ENCODE peak calls at places on chromosomes 12 and 14, in five cellular contexts. X is H9, D is mesenchymal stem cell, R is H1, H is trophoblast cell. B is an unnamed sample.

GRCh38 chr12:68175566-68176033 is 16.1 kb upstream of the IFNG start:
- DNase-seq in H (no peak), X (no peak), D (no peak), R (no peak), B (no peak)

GRCh38 chr14:31326111-31326510 is 94.2 kb downstream of the HEATR5A start:
- DNase-seq in X (no peak), D (peak), H (no peak), R (no peak), B (no peak)

GRCh38 chr14:105141486-105142281 is 26.9 kb downstream of the JAG2 start:
- DNase-seq in H (no peak), X (peak), D (no peak), R (no peak), B (no peak)

GRCh38 chr12:64056741-64057140 is 165.4 kb downstream of the KICS2 start:
- DNase-seq in D (no peak), H (no peak), R (no peak), X (no peak), B (no peak)

GRCh38 chr14:31229009-31229408 is 21.4 kb upstream of the HECTD1 start:
- DNase-seq in D (peak), R (no peak), X (no peak), H (no peak), B (no peak)

GRCh38 chr12:109464642-109465351 is 12.3 kb downstream of the KCTD10 start:
- DNase-seq in H (no peak), D (no peak), X (no peak), R (no peak), B (no peak)

GRCh38 chr12:75862692-75863471 is 168.7 kb downstream of the PHLDA1 start:
- DNase-seq in H (peak), D (peak), X (no peak), R (no peak), B (no peak)

GRCh38 chr14:96080571-96080970 is 41.4 kb downstream of the C14orf132 start:
- DNase-seq in X (no peak), D (no peak), R (no peak), H (no peak), B (no peak)

GRCh38 chr14:103144085-103144484 is 20.8 kb downstream of the TNFAIP2 start:
- DNase-seq in D (peak), H (peak), R (no peak), X (no peak), B (no peak)

GRCh38 chr14:85187521-85187920 is 342.4 kb upstream of the FLRT2 start:
- DNase-seq in H (no peak), R (no peak), D (no peak), X (no peak), B (no peak)

GRCh38 chr14:101116065-101116464 is 212.5 kb upstream of the RTL1 start:
- DNase-seq in X (no peak), R (peak), D (no peak), H (no peak), B (no peak)

GRCh38 chr14:96734076-96734622 is 63.0 kb upstream of the VRK1 start:
- DNase-seq in H (peak), X (no peak), R (no peak), D (no peak), B (no peak)

GRCh38 chr12:18946106-18946505 is 183.4 kb upstream of the PLEKHA5 start:
- DNase-seq in X (no peak), D (no peak), H (no peak), R (no peak), B (no peak)

GRCh38 chr12:119301367-119301766 is 33.2 kb upstream of the CCDC60 start:
- DNase-seq in X (no peak), H (no peak), R (no peak), D (no peak), B (no peak)

GRCh38 chr12:98344630-98345029 is 170.8 kb upstream of the TMPO start:
- DNase-seq in H (no peak), D (no peak), R (no peak), X (no peak), B (no peak)

GRCh38 chr12:98344034-98344565 is 171.3 kb upstream of the TMPO start:
- DNase-seq in X (no peak), R (no peak), H (no peak), D (no peak), B (no peak)

GRCh38 chr12:98343002-98343567 is 172.3 kb upstream of the TMPO start:
- DNase-seq in D (no peak), R (no peak), X (no peak), H (no peak), B (no peak)

GRCh38 chr12:98341732-98342131 is 173.7 kb upstream of the TMPO start:
- DNase-seq in D (no peak), H (no peak), R (no peak), X (no peak), B (no peak)

GRCh38 chr12:98341021-98341420 is 174.4 kb upstream of the TMPO start:
- DNase-seq in R (no peak), H (no peak), X (no peak), D (no peak), B (no peak)
- H2BK12ac ChIP-seq in R (no peak), H (no peak), X (no peak), D (no peak), B (no peak)

GRCh38 chr12:105331805-105332251 is 1.3 kb downstream of the C12orf75 start:
- DNase-seq in R (no peak), D (no peak), H (peak), X (peak), B (no peak)
- H3K27ac ChIP-seq in R (no peak), D (peak), H (peak), X (no peak), B (no peak)

GRCh38 chr12:54596526-54596946 is 8.1 kb upstream of the PPP1R1A start:
- DNase-seq in H (peak), R (peak), X (peak), D (peak), B (peak)
- H4K91ac ChIP-seq in H (no peak), R (no peak), X (no peak), D (no peak), B (no peak)

GRCh38 chr14:97873291-97873690 is 1076.1 kb downstream of the VRK1 start:
- DNase-seq in R (no peak), D (no peak), X (no peak), H (no peak), B (no peak)

GRCh38 chr14:97874394-97874793 is 1077.2 kb downstream of the VRK1 start:
- DNase-seq in D (no peak), R (no peak), H (no peak), X (no peak), B (no peak)

GRCh38 chr14:97878206-97878605 is 1081.0 kb downstream of the VRK1 start:
- DNase-seq in H (no peak), X (no peak), R (no peak), D (no peak), B (no peak)

DNA sequence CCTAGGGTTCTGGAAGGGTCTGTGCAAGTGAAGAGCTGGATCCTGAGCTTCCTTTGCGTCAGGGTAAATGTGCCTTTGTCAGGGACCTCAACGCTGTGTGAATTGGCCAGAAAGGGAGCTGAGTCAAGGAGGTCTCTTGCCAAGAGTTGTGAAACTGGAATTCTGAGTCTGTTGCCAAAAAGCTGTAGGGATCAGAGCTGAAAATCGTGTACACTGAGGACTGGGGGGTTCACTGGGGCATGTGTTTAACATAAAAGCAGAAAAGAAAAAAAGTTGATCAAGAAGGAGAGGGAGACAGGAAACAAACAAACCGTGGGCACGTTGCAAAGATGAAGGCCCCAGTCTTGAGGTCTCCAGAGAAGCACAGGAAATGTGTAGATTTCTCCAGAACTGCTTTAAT is 1081.5 kb downstream of the VRK1 start:
- DNase-seq in R (no peak), D (no peak), X (no peak), H (no peak), B (no peak)
- H2BK12ac ChIP-seq in R (no peak), D (no peak), X (no peak), H (no peak), B (no peak)

GRCh38 chr14:92645841-92646478 is 102.5 kb downstream of the LGMN start:
- DNase-seq in D (peak), H (no peak), X (no peak), R (no peak), B (no peak)
- H3K27ac ChIP-seq in D (no peak), H (no peak), X (no peak), R (no peak), B (no peak)

GRCh38 chr14:52313493-52313881 is 625 bp upstream of the PTGER2 start:
- DNase-seq in X (no peak), R (no peak), H (no peak), D (peak), B (no peak)
- H4K91ac ChIP-seq in X (no peak), R (no peak), H (no peak), D (no peak), B (no peak)

GRCh38 chr12:65492997-65493892 is 214.8 kb downstream of the MSRB3 start:
- DNase-seq in D (peak), X (no peak), H (no peak), R (no peak), B (no peak)
- H2BK12ac ChIP-seq in D (peak), X (no peak), H (no peak), R (no peak), B (no peak)

DNA sequence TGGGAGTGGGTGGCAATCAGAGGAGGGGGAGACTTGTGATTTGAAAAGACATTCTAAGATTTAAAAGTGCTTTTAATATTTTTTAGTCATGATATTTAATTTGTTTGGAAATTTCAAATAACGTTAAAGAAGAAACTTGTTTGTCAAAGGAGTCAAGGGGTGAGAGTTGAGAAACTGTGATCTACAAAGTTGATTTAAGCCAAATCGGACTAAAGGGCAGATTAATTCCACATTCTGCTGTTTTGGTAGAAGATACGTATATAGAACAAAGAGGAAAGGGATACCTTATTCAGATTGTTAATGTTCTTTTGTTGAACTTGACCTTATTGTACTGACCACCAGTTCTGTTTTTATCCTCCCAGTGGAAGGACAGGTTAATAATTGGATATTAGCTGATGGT is 6.7 kb downstream of the EIF4B start:
- DNase-seq in D (no peak), X (no peak), R (no peak), H (no peak), B (no peak)
- H3K27ac ChIP-seq in D (no peak), X (no peak), R (no peak), H (no peak), B (no peak)

B was measured in neuronal stem cell.